ENCODE peak calls at places on chromosomes 11 and 22, in six cellular contexts. One of them, this sample, is unnamed.

GRCh38 chr11:108788565-108789199 is 123.8 kb downstream of the DDX10 start:
- DNase-seq in GM12891: no peak
- DNase-seq in H1: peak
- DNase-seq in GM12878: no peak
- DNase-seq in HepG2: peak
- DNase-seq in K562: no peak
- DNase-seq in this sample: no peak

GRCh38 chr22:28123989-28124766 is 205.1 kb upstream of the PITPNB start:
- DNase-seq in K562: no peak
- DNase-seq in HepG2: no peak
- DNase-seq in H1: no peak
- DNase-seq in GM12891: no peak
- DNase-seq in GM12878: no peak
- DNase-seq in this sample: no peak

GRCh38 chr11:105915036-105915435 is 107.0 kb downstream of the MSANTD4 start:
- DNase-seq in HepG2: no peak
- DNase-seq in K562: no peak
- DNase-seq in H1: no peak
- DNase-seq in GM12878: no peak
- DNase-seq in GM12891: no peak
- DNase-seq in this sample: no peak

GRCh38 chr22:41123151-41123550 is 30.8 kb downstream of the EP300 start:
- DNase-seq in GM12878: no peak
- DNase-seq in K562: no peak
- DNase-seq in H1: no peak
- DNase-seq in GM12891: no peak
- DNase-seq in HepG2: no peak
- DNase-seq in this sample: no peak

GRCh38 chr11:115724709-115725108 is 220.5 kb upstream of the CADM1 start:
- DNase-seq in GM12891: no peak
- DNase-seq in H1: no peak
- DNase-seq in GM12878: no peak
- DNase-seq in HepG2: no peak
- DNase-seq in K562: no peak
- DNase-seq in this sample: no peak

GRCh38 chr11:102158151-102158734 is 48.0 kb downstream of the YAP1 start:
- DNase-seq in GM12891: no peak
- DNase-seq in K562: no peak
- DNase-seq in GM12878: no peak
- DNase-seq in HepG2: no peak
- DNase-seq in H1: no peak
- DNase-seq in this sample: no peak

GRCh38 chr22:25564979-25565677 is 653 bp downstream of the GRK3 start:
- DNase-seq in K562: no peak
- DNase-seq in H1: peak
- DNase-seq in HepG2: no peak
- DNase-seq in GM12891: no peak
- DNase-seq in GM12878: no peak
- DNase-seq in this sample: peak

GRCh38 chr22:30422481-30423295 is 2.9 kb upstream of the MTFP1 start:
- DNase-seq in HepG2: peak
- DNase-seq in K562: peak
- DNase-seq in GM12878: no peak
- DNase-seq in GM12891: no peak
- DNase-seq in H1: peak
- DNase-seq in this sample: no peak

GRCh38 chr11:125284209-125284608 is 119.7 kb downstream of the PKNOX2 start:
- DNase-seq in HepG2: no peak
- DNase-seq in GM12878: no peak
- DNase-seq in K562: no peak
- DNase-seq in GM12891: no peak
- DNase-seq in H1: no peak
- DNase-seq in this sample: no peak

GRCh38 chr11:112156594-112157273 is 7.2 kb downstream of the IL18 start:
- DNase-seq in H1: no peak
- DNase-seq in GM12891: no peak
- DNase-seq in HepG2: no peak
- DNase-seq in GM12878: no peak
- DNase-seq in K562: no peak
- DNase-seq in this sample: no peak

GRCh38 chr11:33857924-33858323 is 34.0 kb downstream of the LMO2 start:
- DNase-seq in H1: peak
- DNase-seq in GM12891: peak
- DNase-seq in GM12878: peak
- DNase-seq in HepG2: peak
- DNase-seq in K562: peak
- DNase-seq in this sample: peak

GRCh38 chr11:111910637-111911562 is 670 bp downstream of the CRYAB start:
- DNase-seq in H1: no peak
- DNase-seq in GM12878: no peak
- DNase-seq in HepG2: no peak
- DNase-seq in K562: peak
- DNase-seq in GM12891: no peak
- DNase-seq in this sample: no peak

GRCh38 chr11:57311109-57311936 is 13.4 kb downstream of the TNKS1BP1 start:
- DNase-seq in HepG2: peak
- DNase-seq in K562: peak
- DNase-seq in H1: peak
- DNase-seq in GM12878: peak
- DNase-seq in GM12891: peak
- DNase-seq in this sample: peak

GRCh38 chr11:1879941-1880720 is 11.6 kb downstream of the PRR33 start:
- DNase-seq in K562: no peak
- DNase-seq in GM12878: no peak
- DNase-seq in H1: no peak
- DNase-seq in HepG2: no peak
- DNase-seq in GM12891: peak
- DNase-seq in this sample: peak

GRCh38 chr22:30751529-30751928 is 56.9 kb downstream of the OSBP2 start:
- DNase-seq in GM12891: no peak
- DNase-seq in H1: no peak
- DNase-seq in HepG2: no peak
- DNase-seq in K562: no peak
- DNase-seq in GM12878: no peak
- DNase-seq in this sample: no peak

GRCh38 chr11:20754957-20755356 is 85.6 kb downstream of the NELL1 start:
- DNase-seq in HepG2: peak
- DNase-seq in GM12891: no peak
- DNase-seq in GM12878: no peak
- DNase-seq in H1: peak
- DNase-seq in K562: peak
- DNase-seq in this sample: no peak

GRCh38 chr11:15968461-15969130 is 387.8 kb downstream of the SOX6 start:
- DNase-seq in GM12878: no peak
- DNase-seq in GM12891: no peak
- DNase-seq in HepG2: no peak
- DNase-seq in K562: peak
- DNase-seq in H1: no peak
- DNase-seq in this sample: no peak

GRCh38 chr11:19781351-19781750 is 68.7 kb downstream of the NAV2 start:
- DNase-seq in GM12891: no peak
- DNase-seq in K562: no peak
- DNase-seq in HepG2: no peak
- DNase-seq in H1: no peak
- DNase-seq in GM12878: no peak
- DNase-seq in this sample: no peak

GRCh38 chr22:35589071-35589735 is 27.9 kb downstream of the MB start:
- DNase-seq in K562: no peak
- DNase-seq in H1: no peak
- DNase-seq in GM12891: no peak
- DNase-seq in GM12878: no peak
- DNase-seq in HepG2: no peak
- DNase-seq in this sample: no peak

GRCh38 chr22:22061085-22062077 is 78.8 kb upstream of the TOP3B start:
- DNase-seq in H1: no peak
- DNase-seq in HepG2: peak
- DNase-seq in GM12878: no peak
- DNase-seq in K562: no peak
- DNase-seq in GM12891: no peak
- DNase-seq in this sample: no peak

GRCh38 chr11:47551086-47551485 is 1.8 kb downstream of the CELF1 start:
- DNase-seq in H1: no peak
- DNase-seq in K562: no peak
- DNase-seq in GM12878: no peak
- DNase-seq in GM12891: no peak
- DNase-seq in HepG2: peak
- DNase-seq in this sample: peak

GRCh38 chr11:88631497-88631896 is 294.0 kb upstream of the CTSC start:
- DNase-seq in K562: no peak
- DNase-seq in GM12891: no peak
- DNase-seq in HepG2: no peak
- DNase-seq in H1: no peak
- DNase-seq in GM12878: no peak
- DNase-seq in this sample: no peak

GRCh38 chr11:46890665-46891064 is 27.7 kb downstream of the LRP4 start:
- DNase-seq in GM12878: no peak
- DNase-seq in GM12891: no peak
- DNase-seq in K562: no peak
- DNase-seq in HepG2: no peak
- DNase-seq in H1: no peak
- DNase-seq in this sample: no peak

GRCh38 chr11:43359432-43359818 is 705 bp downstream of the TTC17 start:
- DNase-seq in GM12878: peak
- DNase-seq in H1: no peak
- DNase-seq in K562: no peak
- DNase-seq in HepG2: peak
- DNase-seq in GM12891: peak
- DNase-seq in this sample: peak

GRCh38 chr11:69852051-69852450 is 32.8 kb upstream of the FGF3 start:
- DNase-seq in GM12891: no peak
- DNase-seq in GM12878: no peak
- DNase-seq in HepG2: no peak
- DNase-seq in K562: no peak
- DNase-seq in H1: no peak
- DNase-seq in this sample: no peak

GRCh38 chr22:31844941-31845340 is 91.1 kb downstream of the DEPDC5 start:
- DNase-seq in GM12891: no peak
- DNase-seq in K562: no peak
- DNase-seq in GM12878: no peak
- DNase-seq in HepG2: no peak
- DNase-seq in H1: no peak
- DNase-seq in this sample: no peak

GRCh38 chr11:133386262-133386661 is 146.0 kb downstream of the OPCML start:
- DNase-seq in H1: no peak
- DNase-seq in K562: no peak
- DNase-seq in GM12878: no peak
- DNase-seq in GM12891: no peak
- DNase-seq in HepG2: no peak
- DNase-seq in this sample: no peak

GRCh38 chr11:103907548-103908455 is 128.6 kb upstream of the DDI1 start:
- DNase-seq in H1: no peak
- DNase-seq in GM12891: no peak
- DNase-seq in GM12878: no peak
- DNase-seq in HepG2: no peak
- DNase-seq in K562: no peak
- DNase-seq in this sample: no peak

GRCh38 chr11:103903621-103904323 is 132.7 kb upstream of the DDI1 start:
- DNase-seq in H1: no peak
- DNase-seq in HepG2: no peak
- DNase-seq in GM12891: no peak
- DNase-seq in K562: no peak
- DNase-seq in GM12878: no peak
- DNase-seq in this sample: no peak

GRCh38 chr11:103904324-103904667 is 132.1 kb upstream of the DDI1 start:
- DNase-seq in HepG2: no peak
- DNase-seq in GM12891: no peak
- DNase-seq in K562: no peak
- DNase-seq in H1: no peak
- DNase-seq in GM12878: peak
- DNase-seq in this sample: no peak

GRCh38 chr11:103906291-103906850 is 130.1 kb upstream of the DDI1 start:
- DNase-seq in GM12878: no peak
- DNase-seq in GM12891: no peak
- DNase-seq in HepG2: no peak
- DNase-seq in H1: no peak
- DNase-seq in K562: no peak
- DNase-seq in this sample: no peak

GRCh38 chr11:103907136-103907535 is 129.3 kb upstream of the DDI1 start:
- DNase-seq in HepG2: no peak
- DNase-seq in GM12878: no peak
- DNase-seq in H1: no peak
- DNase-seq in GM12891: no peak
- DNase-seq in K562: no peak
- DNase-seq in this sample: no peak
- TF ChIP-seq POLR2AphosphoS5 in HepG2: no peak
- TF ChIP-seq POLR2AphosphoS5 in GM12878: no peak
- TF ChIP-seq POLR2AphosphoS5 in H1: no peak
- TF ChIP-seq POLR2AphosphoS5 in GM12891: no peak
- TF ChIP-seq POLR2AphosphoS5 in K562: no peak
- TF ChIP-seq POLR2AphosphoS5 in this sample: no peak

GRCh38 chr22:38203855-38204497 is 2.2 kb downstream of the MAFF start:
- DNase-seq in HepG2: no peak
- DNase-seq in K562: no peak
- DNase-seq in H1: no peak
- DNase-seq in GM12878: no peak
- DNase-seq in GM12891: no peak
- DNase-seq in this sample: no peak
- TF ChIP-seq POLR2A in HepG2: peak
- TF ChIP-seq POLR2A in K562: no peak
- TF ChIP-seq POLR2A in H1: no peak
- TF ChIP-seq POLR2A in GM12878: no peak
- TF ChIP-seq POLR2A in GM12891: no peak
- TF ChIP-seq POLR2A in this sample: no peak

GRCh38 chr11:71211631-71212030 is 40.7 kb downstream of the SHANK2 start:
- DNase-seq in H1: no peak
- DNase-seq in GM12878: no peak
- DNase-seq in GM12891: no peak
- DNase-seq in HepG2: no peak
- DNase-seq in K562: no peak
- DNase-seq in this sample: no peak

GRCh38 chr11:71215372-71215965 is 36.9 kb downstream of the SHANK2 start:
- DNase-seq in H1: no peak
- DNase-seq in GM12878: no peak
- DNase-seq in GM12891: no peak
- DNase-seq in K562: no peak
- DNase-seq in HepG2: no peak
- DNase-seq in this sample: no peak

GRCh38 chr11:71212871-71213559 is 39.4 kb downstream of the SHANK2 start:
- DNase-seq in GM12878: no peak
- DNase-seq in H1: no peak
- DNase-seq in HepG2: no peak
- DNase-seq in K562: no peak
- DNase-seq in GM12891: no peak
- DNase-seq in this sample: no peak

GRCh38 chr11:71214553-71215371 is 37.6 kb downstream of the SHANK2 start:
- DNase-seq in HepG2: no peak
- DNase-seq in H1: no peak
- DNase-seq in GM12878: no peak
- DNase-seq in K562: no peak
- DNase-seq in GM12891: no peak
- DNase-seq in this sample: no peak

GRCh38 chr11:71213696-71214552 is 38.5 kb downstream of the SHANK2 start:
- DNase-seq in GM12891: no peak
- DNase-seq in H1: no peak
- DNase-seq in K562: no peak
- DNase-seq in HepG2: no peak
- DNase-seq in GM12878: no peak
- DNase-seq in this sample: no peak
- TF ChIP-seq TAF1 in GM12891: no peak
- TF ChIP-seq TAF1 in H1: no peak
- TF ChIP-seq TAF1 in K562: no peak
- TF ChIP-seq TAF1 in HepG2: no peak
- TF ChIP-seq TAF1 in GM12878: no peak
- TF ChIP-seq TAF1 in this sample: no peak

GRCh38 chr11:113839842-113840241 is 35.5 kb downstream of the USP28 start:
- DNase-seq in HepG2: no peak
- DNase-seq in GM12891: peak
- DNase-seq in GM12878: peak
- DNase-seq in H1: no peak
- DNase-seq in K562: no peak
- DNase-seq in this sample: peak
- TF ChIP-seq POLR2AphosphoS5 in HepG2: no peak
- TF ChIP-seq POLR2AphosphoS5 in GM12891: no peak
- TF ChIP-seq POLR2AphosphoS5 in GM12878: no peak
- TF ChIP-seq POLR2AphosphoS5 in H1: no peak
- TF ChIP-seq POLR2AphosphoS5 in K562: no peak
- TF ChIP-seq POLR2AphosphoS5 in this sample: no peak